ENCODE peak calls at places on chromosomes 12 and 14, in six cellular contexts. One of them, this sample, is unnamed.

GRCh38 chr12:121822393-121823100 is 18.7 kb downstream of the SETD1B start:
- DNase-seq in OCI-LY7: no peak
- DNase-seq in colonic mucosa: no peak
- DNase-seq in PC-3: no peak
- DNase-seq in tibial nerve: no peak
- DNase-seq in ovary: no peak
- DNase-seq in this sample: no peak

GRCh38 chr12:81809829-81810595 is 50.9 kb upstream of the PPFIA2 start:
- DNase-seq in tibial nerve: peak; percentile 13
- DNase-seq in ovary: no peak
- DNase-seq in PC-3: no peak
- DNase-seq in colonic mucosa: no peak
- DNase-seq in OCI-LY7: no peak
- DNase-seq in this sample: no peak

GRCh38 chr12:65758401-65758800 is 65.9 kb upstream of the HMGA2 start:
- DNase-seq in ovary: no peak
- DNase-seq in OCI-LY7: no peak
- DNase-seq in PC-3: no peak
- DNase-seq in colonic mucosa: no peak
- DNase-seq in tibial nerve: no peak
- DNase-seq in this sample: no peak

GRCh38 chr12:77861317-77861716 is 30.6 kb downstream of the NAV3 start:
- DNase-seq in tibial nerve: no peak
- DNase-seq in PC-3: no peak
- DNase-seq in ovary: no peak
- DNase-seq in colonic mucosa: no peak
- DNase-seq in OCI-LY7: no peak
- DNase-seq in this sample: no peak

GRCh38 chr12:62210422-62210821 is 49.8 kb upstream of the USP15 start:
- DNase-seq in PC-3: peak; percentile 69
- DNase-seq in colonic mucosa: no peak
- DNase-seq in tibial nerve: peak; percentile 60
- DNase-seq in ovary: peak; percentile 55
- DNase-seq in OCI-LY7: peak; percentile 43
- DNase-seq in this sample: peak; percentile 70

GRCh38 chr12:80838024-80838658 is 99.6 kb downstream of the LIN7A start:
- DNase-seq in OCI-LY7: no peak
- DNase-seq in PC-3: no peak
- DNase-seq in tibial nerve: no peak
- DNase-seq in colonic mucosa: no peak
- DNase-seq in ovary: no peak
- DNase-seq in this sample: no peak

GRCh38 chr12:1544991-1545700 is 49.2 kb downstream of the FBXL14 start:
- DNase-seq in ovary: no peak
- DNase-seq in tibial nerve: peak; percentile 37
- DNase-seq in OCI-LY7: peak; percentile 30
- DNase-seq in colonic mucosa: no peak
- DNase-seq in PC-3: peak; percentile 68
- DNase-seq in this sample: peak; percentile 24

GRCh38 chr14:93019970-93020369 is 95.8 kb downstream of the ITPK1 start:
- DNase-seq in PC-3: no peak
- DNase-seq in OCI-LY7: no peak
- DNase-seq in colonic mucosa: no peak
- DNase-seq in tibial nerve: no peak
- DNase-seq in ovary: no peak
- DNase-seq in this sample: no peak

GRCh38 chr14:59303216-59303615 is 114.7 kb downstream of the DAAM1 start:
- DNase-seq in OCI-LY7: no peak
- DNase-seq in colonic mucosa: no peak
- DNase-seq in ovary: no peak
- DNase-seq in tibial nerve: no peak
- DNase-seq in PC-3: peak; percentile 96
- DNase-seq in this sample: no peak

GRCh38 chr12:14810953-14811483 is 3.0 kb downstream of the SMCO3 start:
- DNase-seq in colonic mucosa: peak; percentile 32
- DNase-seq in tibial nerve: no peak
- DNase-seq in PC-3: peak; percentile 61
- DNase-seq in OCI-LY7: peak; percentile 19
- DNase-seq in ovary: no peak
- DNase-seq in this sample: peak; percentile 80

GRCh38 chr12:27525373-27525772 is 1.4 kb downstream of the PPFIBP1 start:
- DNase-seq in tibial nerve: peak; percentile 15
- DNase-seq in OCI-LY7: no peak
- DNase-seq in PC-3: peak; percentile 88
- DNase-seq in colonic mucosa: peak; percentile 31
- DNase-seq in ovary: no peak
- DNase-seq in this sample: peak; percentile 79
- H3K4me3 ChIP-seq in tibial nerve: peak overlapping the region; percentile 75
- H3K4me3 ChIP-seq in OCI-LY7: peak overlapping the region; percentile 88
- H3K4me3 ChIP-seq in PC-3: peak overlapping the region; percentile 80
- H3K4me3 ChIP-seq in colonic mucosa: peak overlapping the region; percentile 68
- H3K4me3 ChIP-seq in ovary: peak overlapping the region; percentile 82
- H3K4me3 ChIP-seq in this sample: peak overlapping the region; percentile 93

GRCh38 chr14:63543826-63544320 is 696 bp upstream of the PPP2R5E start:
- DNase-seq in colonic mucosa: no peak
- DNase-seq in tibial nerve: no peak
- DNase-seq in OCI-LY7: no peak
- DNase-seq in PC-3: no peak
- DNase-seq in ovary: no peak
- DNase-seq in this sample: no peak

GRCh38 chr14:63544641-63545234 is 1.6 kb upstream of the PPP2R5E start:
- DNase-seq in PC-3: peak; percentile 52
- DNase-seq in ovary: no peak
- DNase-seq in colonic mucosa: no peak
- DNase-seq in OCI-LY7: peak; percentile 43
- DNase-seq in tibial nerve: no peak
- DNase-seq in this sample: no peak

GRCh38 chr14:63545431-63545830 is 2.3 kb upstream of the PPP2R5E start:
- DNase-seq in PC-3: no peak
- DNase-seq in ovary: no peak
- DNase-seq in OCI-LY7: no peak
- DNase-seq in colonic mucosa: no peak
- DNase-seq in tibial nerve: no peak
- DNase-seq in this sample: no peak

GRCh38 chr14:63542231-63542999 is 762 bp downstream of the PPP2R5E start:
- DNase-seq in PC-3: peak; percentile 15
- DNase-seq in colonic mucosa: peak; percentile 45
- DNase-seq in OCI-LY7: peak; percentile 13
- DNase-seq in tibial nerve: no peak
- DNase-seq in ovary: no peak
- DNase-seq in this sample: no peak

GRCh38 chr14:63543000-63543825 is at the start of gene PPP2R5E:
- DNase-seq in PC-3: peak; percentile 99
- DNase-seq in tibial nerve: peak; percentile 98
- DNase-seq in OCI-LY7: peak; percentile 98
- DNase-seq in ovary: peak; percentile 98
- DNase-seq in colonic mucosa: peak; percentile 98
- DNase-seq in this sample: peak; percentile 99
- TF ChIP-seq CTCF in PC-3: no peak
- TF ChIP-seq CTCF in tibial nerve: peak; percentile 51
- TF ChIP-seq CTCF in OCI-LY7: no peak
- TF ChIP-seq CTCF in ovary: peak; percentile 13
- TF ChIP-seq CTCF in colonic mucosa: no peak
- TF ChIP-seq CTCF in this sample: no peak

GRCh38 chr14:24160850-24161804 is at the start of gene IRF9:
- DNase-seq in tibial nerve: peak; percentile 100
- DNase-seq in colonic mucosa: peak; percentile 98
- DNase-seq in OCI-LY7: peak; percentile 95
- DNase-seq in ovary: peak; percentile 96
- DNase-seq in PC-3: peak; percentile 97
- DNase-seq in this sample: peak; percentile 99

GRCh38 chr14:24162083-24162482 is 1.0 kb downstream of the IRF9 start:
- DNase-seq in PC-3: no peak
- DNase-seq in colonic mucosa: no peak
- DNase-seq in tibial nerve: no peak
- DNase-seq in ovary: no peak
- DNase-seq in OCI-LY7: no peak
- DNase-seq in this sample: no peak

GRCh38 chr14:24160499-24160849 is 591 bp upstream of the IRF9 start:
- DNase-seq in tibial nerve: no peak
- DNase-seq in colonic mucosa: no peak
- DNase-seq in ovary: no peak
- DNase-seq in OCI-LY7: no peak
- DNase-seq in PC-3: no peak
- DNase-seq in this sample: no peak

GRCh38 chr14:24157331-24157730 is 3.7 kb upstream of the IRF9 start:
- DNase-seq in colonic mucosa: no peak
- DNase-seq in ovary: no peak
- DNase-seq in tibial nerve: no peak
- DNase-seq in PC-3: no peak
- DNase-seq in OCI-LY7: no peak
- DNase-seq in this sample: no peak

DNA sequence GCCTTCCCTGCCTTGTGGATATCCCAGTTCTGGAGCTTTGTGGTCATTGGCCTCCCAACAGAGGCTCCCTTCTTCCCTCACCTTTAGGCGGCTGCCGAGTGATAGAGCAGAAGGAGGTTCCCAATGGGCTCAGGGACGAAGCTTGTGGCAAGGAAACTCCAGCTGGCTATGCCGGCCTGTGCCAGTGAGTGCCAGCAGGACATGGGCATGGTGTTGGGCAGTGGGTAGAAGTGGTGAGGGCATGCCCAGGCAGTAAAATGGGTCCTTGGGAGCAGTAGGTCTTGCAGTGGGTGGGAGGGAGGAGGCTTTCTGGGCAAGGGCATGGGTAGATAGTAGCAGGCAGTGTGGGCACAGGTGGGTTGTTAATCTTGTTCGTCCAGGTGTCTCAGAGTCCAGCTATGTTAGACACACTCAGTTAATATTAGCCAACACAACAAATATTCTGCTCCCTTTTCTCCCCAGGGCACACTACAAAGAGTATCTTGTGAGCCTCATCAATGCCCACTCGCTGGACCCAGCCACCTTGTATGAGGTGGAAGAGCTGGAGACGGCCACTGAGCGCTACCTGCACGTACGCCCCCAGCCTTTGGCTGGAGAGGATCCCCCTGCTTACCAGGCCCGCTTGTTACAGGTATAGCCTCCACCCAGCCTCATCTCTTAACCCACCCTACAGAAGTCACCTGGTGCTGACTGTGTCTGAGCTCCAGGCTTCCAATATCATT is 1.1 kb upstream of the IRF9 start:
- DNase-seq in colonic mucosa: no peak
- DNase-seq in ovary: no peak
- DNase-seq in tibial nerve: no peak
- DNase-seq in PC-3: no peak
- DNase-seq in OCI-LY7: no peak
- DNase-seq in this sample: no peak
- H3K27ac ChIP-seq in colonic mucosa: peak overlapping the region; percentile 98
- H3K27ac ChIP-seq in ovary: no peak overlapping the region
- H3K27ac ChIP-seq in tibial nerve: peak overlapping the region; percentile 99
- H3K27ac ChIP-seq in PC-3: no peak overlapping the region
- H3K27ac ChIP-seq in OCI-LY7: no peak overlapping the region
- H3K27ac ChIP-seq in this sample: no peak overlapping the region

GRCh38 chr14:39233680-39234326 is at the start of gene MIA2:
- DNase-seq in colonic mucosa: no peak
- DNase-seq in tibial nerve: no peak
- DNase-seq in ovary: no peak
- DNase-seq in OCI-LY7: no peak
- DNase-seq in PC-3: no peak
- DNase-seq in this sample: no peak
- H3K4me3 ChIP-seq in colonic mucosa: peak within 1 kb of the TSS; percentile 29
- H3K4me3 ChIP-seq in tibial nerve: no peak within 1 kb of the TSS
- H3K4me3 ChIP-seq in ovary: no peak within 1 kb of the TSS
- H3K4me3 ChIP-seq in OCI-LY7: no peak within 1 kb of the TSS
- H3K4me3 ChIP-seq in PC-3: no peak within 1 kb of the TSS
- H3K4me3 ChIP-seq in this sample: no peak within 1 kb of the TSS

GRCh38 chr12:75505706-75506312 is 5.6 kb downstream of the KRR1 start:
- DNase-seq in tibial nerve: no peak
- DNase-seq in colonic mucosa: no peak
- DNase-seq in PC-3: peak; percentile 64
- DNase-seq in OCI-LY7: peak; percentile 51
- DNase-seq in ovary: no peak
- DNase-seq in this sample: no peak
- TF ChIP-seq CTCF in tibial nerve: peak; percentile 51
- TF ChIP-seq CTCF in colonic mucosa: peak; percentile 53
- TF ChIP-seq CTCF in PC-3: peak; percentile 87
- TF ChIP-seq CTCF in OCI-LY7: peak; percentile 91
- TF ChIP-seq CTCF in ovary: no peak
- TF ChIP-seq CTCF in this sample: peak; percentile 76

DNA sequence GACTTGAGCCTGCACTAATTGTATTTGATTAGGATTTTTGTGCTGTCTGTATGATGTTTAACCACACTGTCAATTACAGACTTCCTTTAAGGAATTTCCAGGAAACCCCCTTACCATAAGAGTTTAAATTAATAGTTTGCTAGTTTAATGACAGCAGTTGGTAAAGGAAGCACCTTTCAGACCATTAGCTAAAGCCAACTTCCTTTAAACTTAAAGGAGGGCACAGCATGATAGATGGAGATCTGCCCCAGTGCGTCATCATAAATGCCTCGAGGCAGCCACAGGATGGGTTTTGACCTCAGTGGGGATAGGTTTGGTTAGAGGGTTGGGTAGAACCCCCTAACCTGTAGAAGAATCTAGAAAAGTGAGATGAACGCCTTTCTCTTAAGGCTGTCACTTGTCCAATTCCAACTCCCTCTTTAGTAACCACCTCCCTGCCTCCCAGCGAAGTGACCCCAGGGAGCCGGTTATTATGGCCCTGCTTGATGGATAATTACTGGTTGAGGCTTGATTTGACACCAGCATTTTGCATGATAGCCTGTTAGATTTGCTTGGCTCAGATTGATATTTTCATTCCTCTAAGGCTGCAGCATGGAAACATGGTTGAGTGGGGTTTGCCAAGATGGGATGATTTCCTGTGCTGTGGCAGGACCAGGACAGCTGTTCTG is 62.6 kb downstream of the CHST11 start:
- DNase-seq in tibial nerve: no peak
- DNase-seq in ovary: no peak
- DNase-seq in colonic mucosa: no peak
- DNase-seq in PC-3: no peak
- DNase-seq in OCI-LY7: no peak
- DNase-seq in this sample: peak; percentile 34
- H3K27ac ChIP-seq in tibial nerve: no peak overlapping the region
- H3K27ac ChIP-seq in ovary: no peak overlapping the region
- H3K27ac ChIP-seq in colonic mucosa: no peak overlapping the region
- H3K27ac ChIP-seq in PC-3: no peak overlapping the region
- H3K27ac ChIP-seq in OCI-LY7: peak overlapping the region; percentile 68
- H3K27ac ChIP-seq in this sample: no peak overlapping the region

GRCh38 chr12:123779551-123779950 is 17.4 kb downstream of the DNAH10 start:
- DNase-seq in OCI-LY7: no peak
- DNase-seq in colonic mucosa: no peak
- DNase-seq in tibial nerve: no peak
- DNase-seq in PC-3: no peak
- DNase-seq in ovary: no peak
- DNase-seq in this sample: no peak

GRCh38 chr12:123782997-123783792 is 21.1 kb downstream of the DNAH10 start:
- DNase-seq in OCI-LY7: no peak
- DNase-seq in PC-3: no peak
- DNase-seq in tibial nerve: no peak
- DNase-seq in colonic mucosa: no peak
- DNase-seq in ovary: no peak
- DNase-seq in this sample: no peak

DNA sequence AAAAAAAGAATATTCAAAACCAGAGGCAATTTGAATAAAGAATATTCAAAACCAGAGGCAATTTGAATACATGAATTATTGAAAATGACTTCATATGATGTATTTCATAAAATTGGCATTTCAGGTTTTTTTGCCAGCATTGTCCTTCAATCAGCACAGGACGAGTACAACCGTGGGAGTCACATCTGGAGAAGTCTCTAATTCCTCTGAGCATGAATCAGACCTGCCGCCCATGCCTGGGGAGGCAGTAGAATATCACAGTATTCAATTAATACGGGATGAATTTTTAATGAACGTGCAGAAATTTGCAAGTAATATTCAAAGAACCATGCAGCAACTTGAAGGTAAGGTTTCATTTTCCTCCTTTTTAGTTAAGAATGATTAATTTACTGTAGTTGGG is 18.9 kb downstream of the DNAH10 start:
- DNase-seq in tibial nerve: no peak
- DNase-seq in ovary: no peak
- DNase-seq in OCI-LY7: no peak
- DNase-seq in PC-3: no peak
- DNase-seq in colonic mucosa: no peak
- DNase-seq in this sample: no peak
- H3K4me3 ChIP-seq in tibial nerve: no peak overlapping the region
- H3K4me3 ChIP-seq in ovary: no peak overlapping the region
- H3K4me3 ChIP-seq in OCI-LY7: no peak overlapping the region
- H3K4me3 ChIP-seq in PC-3: no peak overlapping the region
- H3K4me3 ChIP-seq in colonic mucosa: no peak overlapping the region
- H3K4me3 ChIP-seq in this sample: no peak overlapping the region

This sample was measured in endodermal cell.